ENCODE peak calls at places on chromosomes 11 and 22, in seven cellular contexts. C is HCT116, Y is SK-N-SH, Z is K562, B is H1, X is GM12878, L is HepG2. H is an unnamed sample. For H3K9me3, the result is how much of the 10 kb centered on the place peaks cover.

GRCh38 chr11:79304599-79305212 is 136.1 kb downstream of the TENM4 start:
- DNase-seq in Y (no peak), Z (no peak), X (no peak), B (no peak), L (no peak), C (no peak), H (no peak)

GRCh38 chr11:115780625-115781024 is 276.4 kb upstream of the CADM1 start:
- DNase-seq in X (no peak), L (no peak), Y (no peak), C (no peak), B (no peak), Z (no peak), H (no peak)

GRCh38 chr22:47086596-47087248 is 324.3 kb downstream of the TBC1D22A start:
- DNase-seq in Z (no peak), C (no peak), Y (no peak), B (no peak), X (no peak), L (peak), H (no peak)

GRCh38 chr11:65493367-65494176 is 5.3 kb upstream of the MALAT1 start:
- DNase-seq in Y (no peak), B (no peak), L (peak), X (no peak), C (peak), Z (peak), H (no peak)

GRCh38 chr11:71228961-71229360 is 23.4 kb downstream of the SHANK2 start:
- DNase-seq in Y (no peak), L (no peak), B (no peak), Z (no peak), X (no peak), C (no peak), H (no peak)

GRCh38 chr11:75428301-75428724 is 4.7 kb downstream of the KLHL35 start:
- DNase-seq in L (peak), X (no peak), C (no peak), Z (no peak), B (no peak), Y (peak), H (no peak)

GRCh38 chr22:26245001-26245400 is 75.7 kb downstream of the SEZ6L start:
- DNase-seq in L (no peak), Y (no peak), X (no peak), C (no peak), Z (no peak), B (no peak), H (no peak)

GRCh38 chr22:36184433-36185035 is 17.1 kb downstream of the APOL4 start:
- DNase-seq in X (no peak), Z (no peak), L (no peak), Y (no peak), C (no peak), B (no peak), H (no peak)

GRCh38 chr22:42366815-42367581 is 65.2 kb downstream of the NFAM1 start:
- DNase-seq in C (no peak), Y (no peak), L (no peak), B (no peak), Z (no peak), X (no peak), H (no peak)

GRCh38 chr22:19784396-19785175 is 24.0 kb downstream of the TBX1 start:
- DNase-seq in C (no peak), B (no peak), L (no peak), Z (no peak), X (no peak), Y (no peak), H (no peak)

GRCh38 chr11:103091441-103091809 is 535 bp downstream of the DCUN1D5 start:
- DNase-seq in Z (peak), X (no peak), Y (peak), B (no peak), L (peak), C (no peak), H (no peak)

GRCh38 chr11:23313001-23313400 is 452.7 kb upstream of the CCDC179 start:
- DNase-seq in C (no peak), B (no peak), X (no peak), Z (no peak), L (no peak), Y (no peak), H (no peak)

GRCh38 chr11:23314162-23314561 is 453.9 kb upstream of the CCDC179 start:
- DNase-seq in X (no peak), Z (no peak), B (no peak), Y (no peak), L (no peak), C (no peak), H (no peak)

GRCh38 chr11:23311986-23312940 is 452.0 kb upstream of the CCDC179 start:
- DNase-seq in L (no peak), B (no peak), Z (no peak), C (no peak), Y (peak), X (no peak), H (no peak)

GRCh38 chr11:23310276-23310675 is 450.0 kb upstream of the CCDC179 start:
- DNase-seq in Z (no peak), L (no peak), C (no peak), Y (no peak), B (no peak), X (no peak), H (no peak)
- H3K9me3 ChIP-seq in Z (under half), L (under half), C (under half), Y (under half), B (under half), X (under half), H (under half)

GRCh38 chr11:122691751-122692150 is 36.2 kb downstream of the UBASH3B start:
- DNase-seq in C (no peak), B (no peak), X (no peak), Y (peak), L (peak), Z (no peak), H (no peak)
- TF ChIP-seq YY1 in C (no peak), B (no peak), X (no peak), Y (no peak), L (no peak), Z (no peak), H (no peak)

DNA sequence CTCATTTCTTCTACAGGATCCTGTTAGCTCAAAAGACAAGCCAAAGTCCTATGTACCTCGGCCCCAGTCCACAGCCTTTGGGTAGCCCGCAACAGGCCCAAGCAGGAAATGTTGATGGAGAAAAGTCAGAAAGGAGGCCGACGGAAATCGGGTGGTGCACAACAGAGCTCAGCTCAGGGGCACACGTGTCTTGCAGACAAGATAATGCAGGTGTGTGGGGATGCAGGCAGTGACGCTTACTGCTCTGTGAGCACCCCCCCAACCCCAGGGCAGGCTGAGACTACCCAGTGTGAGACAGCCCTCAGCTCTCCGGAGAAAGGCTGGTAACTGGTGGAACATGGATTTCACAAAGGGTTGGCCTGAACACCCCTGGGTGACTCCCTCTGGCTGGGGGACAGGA is 4.3 kb upstream of the PDE2A start:
- DNase-seq in C (no peak), B (no peak), Y (no peak), L (no peak), Z (no peak), X (no peak), H (no peak)
- H3K9me3 ChIP-seq in C (under half), B (under half), Y (under half), L (under half), Z (under half), X (under half), H (under half)

DNA sequence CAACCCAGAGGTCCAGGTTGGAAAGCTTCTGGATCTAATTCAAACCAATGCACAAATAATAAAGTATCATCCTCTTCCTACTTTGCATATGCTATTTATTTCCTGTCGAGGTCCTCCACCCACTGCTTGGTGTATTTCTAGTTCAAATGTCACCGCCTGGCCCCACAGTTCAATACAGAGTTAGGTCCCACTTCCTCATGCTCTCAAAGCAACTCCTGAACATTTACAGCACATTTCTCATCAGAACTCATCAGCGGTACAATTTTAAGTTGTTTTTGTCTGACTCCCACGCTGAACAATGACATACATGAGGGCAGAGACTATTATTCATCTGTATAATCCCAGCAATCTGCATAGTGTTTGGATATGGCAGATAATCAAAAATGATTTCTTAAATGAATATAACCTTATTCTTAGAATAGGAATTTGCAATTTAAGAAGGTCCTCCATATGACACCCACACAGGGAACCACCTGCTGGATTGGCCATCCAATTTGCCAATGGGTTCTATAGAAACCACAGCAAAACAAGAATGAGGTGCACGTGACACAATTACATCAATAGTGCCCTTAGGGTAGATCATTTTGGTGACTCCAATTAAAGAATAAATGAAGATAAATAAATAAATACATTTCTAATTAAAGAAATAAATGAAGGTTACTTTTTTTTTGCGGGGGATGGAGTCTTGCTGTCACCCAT is 54.3 kb downstream of the SLC25A17 start:
- DNase-seq in Z (no peak), L (no peak), C (no peak), B (no peak), Y (no peak), X (peak), H (no peak)
- TF ChIP-seq YY1 in Z (no peak), L (no peak), C (no peak), B (no peak), Y (no peak), X (no peak), H (no peak)

GRCh38 chr11:128198206-128198605 is 389.2 kb downstream of the ETS1 start:
- DNase-seq in Y (no peak), C (no peak), Z (no peak), B (no peak), X (no peak), L (no peak), H (no peak)
- H3K9me3 ChIP-seq in Y (under half), C (under half), Z (under half), B (under half), X (under half), L (under half), H (under half)

GRCh38 chr22:29478326-29479276 is 1.4 kb upstream of the NEFH start:
- DNase-seq in L (no peak), B (no peak), Y (peak), Z (peak), X (no peak), C (no peak), H (no peak)

GRCh38 chr22:29477919-29478318 is 2.1 kb upstream of the NEFH start:
- DNase-seq in X (no peak), B (no peak), C (no peak), Y (peak), L (no peak), Z (peak), H (no peak)

GRCh38 chr22:29476116-29476515 is 3.9 kb upstream of the NEFH start:
- DNase-seq in Y (no peak), Z (no peak), X (no peak), C (no peak), B (no peak), L (no peak), H (no peak)

GRCh38 chr22:29473001-29473400 is 7.0 kb upstream of the NEFH start:
- DNase-seq in B (no peak), Z (no peak), X (no peak), C (no peak), L (no peak), Y (no peak), H (no peak)

GRCh38 chr22:29475550-29475949 is 4.5 kb upstream of the NEFH start:
- DNase-seq in Y (no peak), C (no peak), B (no peak), Z (no peak), L (no peak), X (peak), H (no peak)
- TF ChIP-seq YY1 in Y (no peak), C (no peak), B (no peak), Z (no peak), L (no peak), X (no peak), H (no peak)